ENCODE peak calls at places on chromosomes 2 and 18, in ten cellular contexts. I is suprapubic skin, E is PC-3, N is sigmoid colon, M is left lung, S is RWPE1, Z is BJ, H is bronchial epithelial cell, D is AG09319, G is nephron progenitor cell. Q is an unnamed sample.

GRCh38 chr2:64478502-64479230 is 24.7 kb downstream of the LGALSL start:
- DNase-seq in G (no peak), M (no peak), H (no peak), S (peak), E (peak), I (no peak), N (no peak), D (no peak), Z (no peak), Q (no peak)

GRCh38 chr2:100321181-100321880 is 970 bp downstream of the LONRF2 start:
- DNase-seq in N (no peak), S (no peak), G (peak), Z (no peak), M (peak), H (peak), E (peak), I (no peak), D (no peak), Q (no peak)

GRCh38 chr2:157628532-157629415 is at the start of gene ACVR1C:
- DNase-seq in E (peak), N (peak), M (peak), D (no peak), S (peak), H (peak), Z (no peak), I (peak), G (peak), Q (peak)

GRCh38 chr2:163319006-163319405 is 416.8 kb downstream of the FIGN start:
- DNase-seq in H (peak), M (no peak), E (peak), S (peak), D (no peak), G (no peak), N (no peak), Z (no peak), I (no peak), Q (no peak)

GRCh38 chr2:222736301-222736700 is 64.8 kb downstream of the MOGAT1 start:
- DNase-seq in I (no peak), N (no peak), D (no peak), E (peak), S (no peak), Z (no peak), H (no peak), G (no peak), M (no peak), Q (no peak)

GRCh38 chr2:140589273-140589672 is 1541.5 kb downstream of the LRP1B start:
- DNase-seq in Z (no peak), S (no peak), H (no peak), D (no peak), E (peak), G (no peak), M (no peak), I (no peak), N (no peak), Q (no peak)

GRCh38 chr2:130370490-130370889 is 14.6 kb downstream of the PTPN18 start:
- DNase-seq in E (no peak), M (no peak), I (peak), S (no peak), Z (no peak), N (peak), H (no peak), G (no peak), D (no peak), Q (no peak)

GRCh38 chr2:28391564-28392296 is 928 bp upstream of the FOSL2 start:
- DNase-seq in M (peak), S (peak), G (peak), N (peak), I (peak), E (peak), Z (peak), H (peak), D (peak), Q (no peak)

GRCh38 chr2:160110674-160111239 is 48.3 kb upstream of the PLA2R1 start:
- DNase-seq in D (no peak), H (no peak), Z (no peak), M (no peak), G (no peak), S (no peak), I (no peak), N (no peak), E (no peak), Q (no peak)

GRCh38 chr18:32349728-32350395 is 120.8 kb downstream of the GAREM1 start:
- DNase-seq in H (peak), D (peak), N (peak), S (peak), I (peak), E (peak), G (no peak), Z (peak), M (no peak), Q (no peak)

GRCh38 chr2:200347301-200347700 is 40.8 kb downstream of the SPATS2L start:
- DNase-seq in Z (no peak), E (no peak), I (no peak), H (no peak), N (no peak), S (no peak), D (no peak), G (no peak), M (no peak), Q (no peak)

GRCh38 chr2:182259629-182260150 is 167.1 kb downstream of the PDE1A start:
- DNase-seq in G (no peak), M (no peak), H (no peak), S (no peak), D (no peak), N (no peak), I (no peak), Z (no peak), E (no peak), Q (no peak)

GRCh38 chr2:179936654-179937053 is 70.4 kb downstream of the CWC22 start:
- DNase-seq in S (peak), H (peak), Z (no peak), M (no peak), I (no peak), E (peak), D (no peak), N (no peak), G (peak), Q (no peak)

GRCh38 chr2:49827366-49827765 is 673.1 kb upstream of the FSHR start:
- DNase-seq in M (peak), S (no peak), E (no peak), D (no peak), I (no peak), N (no peak), Z (no peak), G (no peak), H (no peak), Q (no peak)

GRCh38 chr2:16537347-16537746 is 128.3 kb downstream of the CYRIA start:
- DNase-seq in D (no peak), G (no peak), M (no peak), H (peak), Z (no peak), N (no peak), E (peak), I (no peak), S (peak), Q (no peak)

GRCh38 chr2:239763433-239764097 is 261.6 kb downstream of the NDUFA10 start:
- DNase-seq in D (no peak), N (peak), H (no peak), M (peak), S (no peak), G (no peak), E (peak), I (peak), Z (no peak), Q (peak)

GRCh38 chr18:7584646-7585271 is 17.6 kb downstream of the PTPRM start:
- DNase-seq in H (no peak), Z (no peak), N (no peak), S (no peak), E (no peak), D (no peak), G (no peak), M (no peak), I (no peak), Q (no peak)

GRCh38 chr2:121197369-121198091 is 87.5 kb downstream of the TFCP2L1 start:
- DNase-seq in Z (peak), H (peak), I (peak), D (no peak), N (peak), S (peak), E (peak), G (no peak), M (peak), Q (peak)

GRCh38 chr2:172085460-172086159 is at the start of gene DLX1:
- DNase-seq in E (no peak), G (no peak), Z (no peak), D (no peak), H (no peak), N (peak), S (no peak), M (no peak), I (no peak), Q (no peak)

GRCh38 chr2:144274131-144274530 is 245.8 kb downstream of the ZEB2 start:
- DNase-seq in N (no peak), S (no peak), Z (no peak), I (no peak), D (no peak), G (no peak), M (no peak), H (peak), E (no peak), Q (no peak)

GRCh38 chr2:204177977-204178522 is 241.5 kb downstream of the ICOS start:
- DNase-seq in E (peak), M (no peak), H (peak), S (peak), I (no peak), D (no peak), N (no peak), Z (no peak), G (peak), Q (no peak)

GRCh38 chr2:180322781-180323180 is 315.7 kb upstream of the CWC22 start:
- DNase-seq in E (peak), H (peak), S (peak), G (no peak), N (no peak), D (no peak), Z (no peak), I (no peak), M (no peak), Q (no peak)

GRCh38 chr2:176419591-176420071 is 150.4 kb downstream of the MTX2 start:
- DNase-seq in G (no peak), I (no peak), E (peak), H (peak), N (no peak), S (peak), M (no peak), D (no peak), Z (peak), Q (no peak)

GRCh38 chr2:71504611-71505010 is 51.2 kb downstream of the DYSF start:
- DNase-seq in H (no peak), I (no peak), G (no peak), S (no peak), D (no peak), E (no peak), Z (no peak), N (peak), M (no peak), Q (no peak)

GRCh38 chr18:49691177-49691608 is 122.1 kb downstream of the ACAA2 start:
- DNase-seq in S (peak), Z (peak), G (no peak), N (no peak), D (peak), I (no peak), E (peak), H (peak), M (no peak), Q (no peak)

GRCh38 chr2:196131384-196131861 is 40.0 kb downstream of the STK17B start:
- DNase-seq in S (no peak), M (no peak), N (no peak), D (no peak), Z (no peak), E (peak), I (peak), H (peak), G (no peak), Q (no peak)

GRCh38 chr2:108632332-108632712 is 87.0 kb upstream of the RANBP2 start:
- DNase-seq in I (no peak), G (no peak), E (no peak), M (no peak), S (no peak), Z (no peak), N (no peak), D (no peak), H (no peak), Q (no peak)

GRCh38 chr2:191030521-191031154 is 16.7 kb upstream of the STAT1 start:
- DNase-seq in G (peak), D (no peak), M (no peak), S (peak), N (no peak), Z (no peak), H (peak), E (peak), I (no peak), Q (no peak)

GRCh38 chr2:28626891-28627421 is 124.7 kb upstream of the PPP1CB start:
- DNase-seq in I (no peak), S (no peak), M (no peak), D (no peak), G (no peak), H (no peak), E (no peak), Z (no peak), N (peak), Q (no peak)

GRCh38 chr2:168365094-168365621 is 90.9 kb upstream of the CERS6 start:
- DNase-seq in I (no peak), G (no peak), E (no peak), N (no peak), D (no peak), Z (no peak), S (no peak), M (no peak), H (no peak), Q (no peak)

GRCh38 chr2:212135739-212136138 is 402.9 kb downstream of the ERBB4 start:
- DNase-seq in M (no peak), S (no peak), H (peak), G (no peak), Z (no peak), E (no peak), D (no peak), I (no peak), N (no peak), Q (no peak)

GRCh38 chr2:101516833-101517690 is 42.1 kb upstream of the RFX8 start:
- DNase-seq in S (peak), N (no peak), M (no peak), E (peak), Z (peak), I (no peak), G (no peak), H (peak), D (no peak), Q (no peak)

DNA sequence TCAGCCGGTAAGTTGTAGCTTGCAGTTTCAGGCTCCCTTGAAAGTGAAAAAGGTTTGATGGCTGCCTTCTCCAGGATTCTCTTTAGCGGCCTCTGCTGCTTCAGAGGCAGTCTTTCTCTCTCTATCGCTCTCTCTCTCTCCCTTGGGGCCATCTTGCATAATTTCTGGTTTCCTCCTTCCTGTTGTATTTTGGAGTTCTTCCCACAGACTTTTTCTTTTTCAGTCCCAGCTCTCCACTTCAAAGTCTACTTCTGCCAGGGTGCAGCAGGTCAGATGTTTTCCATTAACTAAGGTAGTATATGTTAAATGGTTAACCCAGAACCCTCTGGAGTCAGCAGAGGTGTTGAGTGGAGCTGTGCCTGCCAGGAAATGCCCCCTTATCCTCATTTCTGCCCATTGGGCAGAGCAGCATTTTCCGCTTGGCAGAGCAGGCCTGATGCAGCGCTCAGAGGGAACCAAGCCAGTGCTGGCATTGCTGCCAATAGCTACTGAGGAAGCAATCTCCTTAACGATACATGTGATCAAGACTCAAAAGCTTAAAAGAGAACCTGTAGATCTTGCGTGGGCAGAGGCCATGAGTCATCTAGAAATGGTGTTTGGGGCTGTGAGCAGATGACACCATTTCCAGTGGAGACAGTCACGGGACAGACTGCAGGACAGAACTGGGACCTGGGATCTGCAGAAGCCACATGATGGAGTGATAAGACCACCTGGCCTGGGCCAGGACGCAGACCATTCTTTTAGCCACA is 20.8 kb downstream of the DBI start:
- DNase-seq in M (no peak), N (peak), E (no peak), S (no peak), Z (no peak), H (peak), D (peak), I (peak), G (no peak), Q (no peak)
- TF ChIP-seq CTCF in M (no peak), N (no peak), E (no peak), S (no peak), Z (peak), H (peak), D (peak), I (peak), G (no peak), Q (peak)

GRCh38 chr2:11093467-11093866 is 61.8 kb upstream of the SLC66A3 start:
- DNase-seq in D (no peak), I (no peak), E (no peak), M (no peak), Z (no peak), N (no peak), H (no peak), S (no peak), G (no peak), Q (no peak)
- TF ChIP-seq CTCF in D (no peak), I (no peak), E (no peak), M (no peak), Z (no peak), N (no peak), H (no peak), S (no peak), G (no peak), Q (no peak)

GRCh38 chr2:75518638-75519465 is 41.9 kb downstream of the EVA1A start:
- DNase-seq in I (no peak), S (no peak), E (no peak), Z (no peak), G (no peak), M (no peak), H (no peak), D (no peak), N (no peak), Q (no peak)
- TF ChIP-seq CTCF in I (no peak), S (no peak), E (no peak), Z (no peak), G (no peak), M (no peak), H (no peak), D (no peak), N (no peak), Q (no peak)

DNA sequence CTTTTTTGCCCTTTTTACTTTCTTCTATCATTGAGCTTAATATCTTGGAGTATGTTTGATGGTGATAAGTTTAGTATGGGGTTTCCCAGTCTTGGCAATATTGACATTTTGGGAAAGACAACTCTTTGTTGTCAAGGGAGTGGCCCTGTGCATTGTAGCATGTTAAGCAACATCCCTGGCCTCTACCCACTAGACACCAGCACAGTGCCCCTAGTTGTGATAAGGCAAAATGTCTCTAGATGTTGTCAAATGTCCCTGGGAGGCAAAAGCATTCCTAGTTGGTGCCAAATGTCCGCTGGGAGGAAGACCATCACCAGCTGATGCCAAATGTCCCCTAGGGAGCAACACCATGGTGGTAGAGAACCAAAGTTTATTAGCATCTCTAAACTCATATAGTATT is 28.2 kb downstream of the GULP1 start:
- DNase-seq in S (no peak), H (peak), I (no peak), N (no peak), G (no peak), Z (no peak), M (no peak), D (no peak), E (no peak), Q (no peak)
- TF ChIP-seq CTCF in S (no peak), H (no peak), I (no peak), N (no peak), G (no peak), Z (no peak), M (no peak), D (no peak), E (peak), Q (peak)

GRCh38 chr2:174350018-174350417 is 15.3 kb downstream of the SP9 start:
- DNase-seq in M (no peak), Z (no peak), I (no peak), H (no peak), E (peak), D (no peak), N (no peak), G (no peak), S (no peak), Q (no peak)
- TF ChIP-seq CTCF in M (no peak), Z (peak), I (no peak), H (peak), E (peak), D (peak), N (no peak), G (peak), S (peak), Q (peak)

GRCh38 chr2:175203621-175204496 is 22.3 kb upstream of the ATP5MC3 start:
- DNase-seq in E (peak), I (no peak), G (peak), N (peak), D (no peak), S (peak), Z (no peak), H (peak), M (no peak), Q (no peak)
- TF ChIP-seq CTCF in E (peak), I (no peak), G (peak), N (peak), D (peak), S (peak), Z (peak), H (peak), M (peak), Q (peak)

GRCh38 chr2:37324536-37324785 is 172 bp downstream of the PRKD3 start:
- DNase-seq in S (no peak), Z (no peak), D (no peak), M (no peak), H (peak), I (no peak), N (peak), G (no peak), E (no peak), Q (peak)
- TF ChIP-seq CTCF in S (no peak), Z (no peak), D (no peak), M (no peak), H (no peak), I (no peak), N (no peak), G (no peak), E (no peak), Q (peak)

Q was measured in chondrocyte.